ENCODE peak calls at places on chromosome 13, in seven cellular contexts. E is PC-3, F is colonic mucosa, R is GM23338, T is brain microvascular endothelial cell, Y is K562, K is body of pancreas. W is an unnamed sample.

GRCh38 chr13:98542568-98543379 is 34.1 kb downstream of the STK24 start:
- DNase-seq in E (no peak), R (no peak), K (no peak), T (no peak), F (no peak), Y (no peak), W (no peak)

GRCh38 chr13:43522788-43523187 is 264.0 kb downstream of the ENOX1 start:
- DNase-seq in K (no peak), Y (no peak), E (no peak), R (no peak), T (peak), F (no peak), W (no peak)

GRCh38 chr13:109821038-109821545 is 34.7 kb upstream of the IRS2 start:
- DNase-seq in E (no peak), R (no peak), Y (no peak), K (no peak), T (no peak), F (no peak), W (no peak)

GRCh38 chr13:113002206-113002821 is 33.3 kb downstream of the MCF2L start:
- DNase-seq in F (no peak), T (no peak), K (no peak), E (no peak), Y (peak), R (peak), W (no peak)

GRCh38 chr13:93496985-93497673 is 270.5 kb downstream of the GPC6 start:
- DNase-seq in T (no peak), F (no peak), Y (no peak), K (no peak), R (no peak), E (no peak), W (no peak)

GRCh38 chr13:73210218-73210883 is 151.5 kb downstream of the KLF5 start:
- DNase-seq in E (peak), F (no peak), K (peak), Y (no peak), T (no peak), R (no peak), W (no peak)

GRCh38 chr13:71240906-71241305 is 626.1 kb downstream of the DACH1 start:
- DNase-seq in F (no peak), K (no peak), E (peak), T (peak), R (peak), Y (no peak), W (no peak)

GRCh38 chr13:113650731-113651148 is 7.3 kb downstream of the ATP4B start:
- DNase-seq in K (no peak), E (no peak), T (no peak), Y (no peak), F (no peak), R (no peak), W (no peak)

GRCh38 chr13:60288569-60288968 is 108.5 kb upstream of the TDRD3 start:
- DNase-seq in K (no peak), R (no peak), F (no peak), E (no peak), T (no peak), Y (no peak), W (no peak)

GRCh38 chr13:51520524-51520923 is 63.7 kb upstream of the WDFY2 start:
- DNase-seq in K (no peak), T (peak), F (no peak), E (peak), Y (no peak), R (no peak), W (no peak)

GRCh38 chr13:86882107-86882506 is 789.1 kb upstream of the SLITRK5 start:
- DNase-seq in R (peak), F (no peak), E (no peak), K (no peak), Y (no peak), T (no peak), W (no peak)

GRCh38 chr13:75371223-75371622 is 110.7 kb downstream of the TBC1D4 start:
- DNase-seq in K (no peak), Y (no peak), F (no peak), T (no peak), E (no peak), R (no peak), W (no peak)

GRCh38 chr13:41995946-41996345 is 35.0 kb upstream of the VWA8 start:
- DNase-seq in Y (peak), T (peak), K (peak), R (no peak), F (no peak), E (peak), W (no peak)

GRCh38 chr13:29749401-29750177 is 100.8 kb downstream of the UBL3 start:
- DNase-seq in R (no peak), E (no peak), T (peak), F (no peak), K (no peak), Y (no peak), W (no peak)

GRCh38 chr13:68727788-68728187 is 1379.8 kb upstream of the ATXN8OS start:
- DNase-seq in Y (no peak), T (no peak), F (no peak), R (no peak), K (no peak), E (no peak), W (no peak)

GRCh38 chr13:33140161-33140560 is 123.9 kb downstream of the KL start:
- DNase-seq in F (no peak), K (no peak), T (no peak), E (no peak), R (no peak), Y (no peak), W (no peak)

DNA sequence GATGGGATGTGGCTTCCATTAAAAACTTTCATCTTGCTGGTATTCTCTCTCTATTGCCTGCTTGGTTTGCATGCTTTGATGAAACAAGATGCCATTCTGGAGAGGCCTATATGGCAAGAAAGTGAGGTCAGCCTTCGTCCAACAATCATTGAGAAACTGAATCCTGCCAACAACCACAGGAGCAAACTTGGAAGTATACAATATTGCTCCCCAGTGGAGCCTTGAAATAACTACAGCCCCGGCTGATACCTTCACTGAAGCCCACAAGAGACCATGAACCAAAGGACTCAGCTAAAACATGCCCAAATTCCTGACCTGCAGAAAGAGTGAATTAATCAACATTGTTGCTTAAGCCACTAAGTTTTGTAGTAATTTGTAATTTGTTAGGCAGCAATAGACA is 82.5 kb upstream of the FGF14 start:
- DNase-seq in R (peak), T (peak), Y (no peak), E (no peak), F (no peak), K (no peak), W (no peak)
- TF ChIP-seq CTCF in R (peak), T (peak), Y (no peak), E (peak), F (no peak), K (no peak), W (no peak)

DNA sequence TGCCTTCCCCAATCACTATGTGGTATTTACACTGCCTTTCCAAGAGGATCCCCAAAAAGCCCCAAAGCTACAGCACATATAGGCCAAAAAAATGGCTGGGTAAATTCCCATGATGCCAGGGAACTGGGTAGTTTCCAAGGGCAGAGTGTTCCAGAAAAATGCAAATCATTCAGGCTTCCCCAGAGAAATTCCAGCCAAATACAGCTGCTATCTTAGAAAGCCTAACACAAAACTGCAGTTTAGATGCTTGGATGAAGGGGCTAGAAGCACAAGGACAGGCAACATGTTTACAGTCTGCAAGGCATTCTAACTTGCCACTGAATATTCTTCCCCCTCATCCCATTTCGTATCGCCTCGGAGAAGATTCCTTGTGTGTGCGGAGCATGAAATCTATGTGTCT is 6.2 kb downstream of the FOXO1 start:
- DNase-seq in F (no peak), R (peak), Y (no peak), E (no peak), K (no peak), T (no peak), W (no peak)
- H3K4me3 ChIP-seq in F (no peak), R (peak), Y (no peak), E (no peak), K (no peak), T (no peak), W (no peak)

DNA sequence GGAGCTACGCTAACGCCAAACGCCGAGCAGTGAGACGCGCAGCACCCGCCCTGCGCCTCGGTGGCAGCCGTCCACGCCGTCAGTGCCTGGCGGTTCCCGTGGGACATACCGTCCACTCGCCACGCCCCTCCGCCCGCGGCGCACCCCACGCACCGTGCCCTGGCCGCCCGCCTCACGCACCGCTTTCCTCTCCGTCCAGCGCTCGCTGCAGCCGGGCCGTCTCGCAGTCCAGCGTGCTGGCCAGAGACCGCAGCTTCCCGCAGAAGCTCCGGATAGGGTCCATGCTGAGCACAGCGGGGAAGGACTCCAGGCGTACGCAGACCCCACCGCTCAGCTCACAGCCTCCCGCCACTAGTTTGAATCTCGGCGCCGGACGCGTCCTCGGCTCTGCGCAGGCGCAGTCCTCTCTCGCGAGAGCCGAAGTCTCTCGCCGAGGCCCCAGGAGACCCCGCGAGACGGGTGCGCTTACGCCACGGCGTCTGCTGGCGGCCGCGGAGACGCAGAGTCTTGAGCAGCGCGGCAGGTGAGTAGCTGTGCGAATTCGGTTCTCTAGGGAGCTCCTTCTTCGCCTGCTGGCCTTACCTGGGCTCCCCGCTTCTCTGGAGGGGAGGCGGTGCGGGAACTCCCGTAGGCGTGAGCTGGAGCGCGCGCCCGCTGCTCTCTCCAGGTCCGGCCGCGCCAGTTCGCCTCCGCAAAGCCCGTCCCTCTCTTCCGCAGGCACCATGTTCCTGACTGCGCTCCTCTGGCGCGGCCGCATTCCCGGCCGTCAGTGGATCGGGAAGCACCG is at the start of the genes MRPL57 and SKA3:
- DNase-seq in E (peak), F (peak), R (peak), T (peak), K (peak), Y (peak), W (peak)
- TF ChIP-seq CTCF in E (no peak), F (no peak), R (no peak), T (peak), K (no peak), Y (no peak), W (no peak)

DNA sequence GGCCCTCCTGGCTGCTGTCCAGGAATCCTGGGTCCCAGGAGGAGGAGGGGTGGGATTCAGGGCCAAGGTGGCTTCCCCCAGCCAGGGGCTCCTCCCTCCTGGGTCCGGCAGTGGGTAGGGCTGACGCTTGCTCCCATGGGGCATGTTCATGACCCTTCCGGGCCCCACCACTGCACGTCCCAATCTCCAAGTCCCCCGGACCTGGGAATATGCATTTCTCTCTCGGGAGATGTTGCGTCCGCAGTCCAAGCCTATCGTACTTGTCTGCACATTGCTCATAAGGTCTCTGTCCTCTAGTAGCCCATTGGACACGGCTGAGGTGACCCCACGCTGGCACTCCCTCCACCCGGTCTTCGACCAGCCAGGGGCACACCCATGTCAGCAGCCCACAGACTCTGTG is 192.3 kb downstream of the TEX29 start:
- DNase-seq in Y (no peak), R (no peak), K (no peak), T (no peak), F (no peak), E (no peak), W (no peak)
- H3K4me3 ChIP-seq in Y (no peak), R (no peak), K (no peak), T (no peak), F (no peak), E (no peak), W (no peak)

GRCh38 chr13:23384111-23384510 is 49.4 kb downstream of the SACS start:
- DNase-seq in E (peak), T (peak), R (no peak), Y (no peak), K (no peak), F (no peak), W (peak)

GRCh38 chr13:23383151-23383550 is 50.4 kb downstream of the SACS start:
- DNase-seq in R (no peak), K (no peak), T (no peak), Y (no peak), F (no peak), E (no peak), W (no peak)

GRCh38 chr13:23386533-23386932 is 47.0 kb downstream of the SACS start:
- DNase-seq in R (no peak), E (no peak), T (no peak), K (no peak), Y (no peak), F (no peak), W (no peak)

GRCh38 chr13:23381877-23382276 is 51.6 kb downstream of the SACS start:
- DNase-seq in Y (no peak), K (no peak), R (no peak), E (no peak), T (no peak), F (no peak), W (no peak)

GRCh38 chr13:23385931-23386330 is 47.6 kb downstream of the SACS start:
- DNase-seq in F (no peak), T (no peak), R (no peak), E (no peak), K (no peak), Y (no peak), W (no peak)
- TF ChIP-seq CTCF in F (no peak), T (no peak), R (no peak), E (no peak), K (no peak), Y (no peak), W (no peak)